ENCODE peak calls at places on chromosome 15, in five cellular contexts. V, J, B, X and Z are unnamed samples.

GRCh38 chr15:35078221-35078915 is 6.7 kb downstream of the NANOGP8 start:
- DNase-seq in V (peak; percentile 39), J (peak; percentile 75), B (peak; percentile 44), X (peak; percentile 36), Z (no peak)

GRCh38 chr15:22930782-22931484 is 49.2 kb downstream of the CYFIP1 start:
- DNase-seq in V (no peak), J (no peak), B (no peak), X (peak; percentile 18), Z (no peak)

GRCh38 chr15:40470423-40471104 is at the start of gene CHST14:
- DNase-seq in V (peak; percentile 20), J (peak; percentile 37), B (no peak), X (peak; percentile 23), Z (no peak)

GRCh38 chr15:85044251-85044853 is 62.7 kb downstream of the PDE8A start:
- DNase-seq in V (peak; percentile 57), J (peak; percentile 89), B (peak; percentile 28), X (peak; percentile 47), Z (peak; percentile 46)

GRCh38 chr15:22878103-22878502 is 39.6 kb downstream of the NIPA2 start:
- DNase-seq in V (no peak), J (no peak), B (no peak), X (no peak), Z (no peak)

GRCh38 chr15:35289029-35289617 is 204.0 kb upstream of the NANOGP8 start:
- DNase-seq in V (peak; percentile 13), J (peak; percentile 72), B (peak; percentile 55), X (peak; percentile 46), Z (no peak)

GRCh38 chr15:52466134-52466701 is 62.5 kb downstream of the MYO5A start:
- DNase-seq in V (no peak), J (no peak), B (no peak), X (no peak), Z (no peak)

GRCh38 chr15:37102315-37103021 is 2.1 kb upstream of the MEIS2 start:
- DNase-seq in V (no peak), J (peak; percentile 24), B (no peak), X (no peak), Z (no peak)

GRCh38 chr15:26873846-26874245 is 7.0 kb downstream of the GABRA5 start:
- DNase-seq in V (no peak), J (no peak), B (no peak), X (peak; percentile 65), Z (no peak)

GRCh38 chr15:57570994-57571393 is 20.7 kb upstream of the MYZAP start:
- DNase-seq in V (no peak), J (peak; percentile 51), B (peak; percentile 51), X (peak; percentile 49), Z (no peak)

GRCh38 chr15:82045179-82045891 is 483 bp downstream of the MEX3B start:
- DNase-seq in V (no peak), J (peak; percentile 55), B (no peak), X (peak; percentile 32), Z (peak; percentile 14)

GRCh38 chr15:72116680-72117447 is 1.1 kb downstream of the MYO9A start:
- DNase-seq in V (no peak), J (peak; percentile 34), B (no peak), X (peak; percentile 29), Z (peak; percentile 20)

GRCh38 chr15:78365931-78366330 is 25.8 kb downstream of the CRABP1 start:
- DNase-seq in V (no peak), J (no peak), B (no peak), X (peak; percentile 12), Z (no peak)

GRCh38 chr15:63668601-63669000 is 71.4 kb downstream of the FBXL22 start:
- DNase-seq in V (no peak), J (no peak), B (no peak), X (no peak), Z (no peak)

GRCh38 chr15:76325704-76326103 is 10.9 kb upstream of the ISL2 start:
- DNase-seq in V (no peak), J (no peak), B (no peak), X (no peak), Z (no peak)

GRCh38 chr15:20645956-20646355 is 104.4 kb upstream of the GOLGA6L6 start:
- DNase-seq in V (no peak), J (peak; percentile 21), B (no peak), X (no peak), Z (no peak)

GRCh38 chr15:89136818-89137772 is 48.8 kb downstream of the ABHD2 start:
- DNase-seq in V (no peak), J (no peak), B (no peak), X (no peak), Z (peak; percentile 79)

GRCh38 chr15:92385096-92385495 is 8.6 kb upstream of the ST8SIA2 start:
- DNase-seq in V (no peak), J (peak; percentile 26), B (no peak), X (peak; percentile 18), Z (no peak)

GRCh38 chr15:92883643-92884458 is 16.3 kb upstream of the CHD2 start:
- DNase-seq in V (no peak), J (peak; percentile 76), B (no peak), X (peak; percentile 58), Z (no peak)

GRCh38 chr15:94395626-94396025 is 164.3 kb downstream of the MCTP2 start:
- DNase-seq in V (no peak), J (no peak), B (no peak), X (peak; percentile 12), Z (no peak)

GRCh38 chr15:53171571-53171970 is 381.4 kb upstream of the ONECUT1 start:
- DNase-seq in V (no peak), J (no peak), B (no peak), X (no peak), Z (no peak)

GRCh38 chr15:33029247-33029646 is 165.3 kb downstream of the FMN1 start:
- DNase-seq in V (no peak), J (no peak), B (no peak), X (no peak), Z (no peak)

GRCh38 chr15:34583399-34584320 is at the start of gene GOLGA8B:
- DNase-seq in V (peak; percentile 55), J (peak; percentile 79), B (peak; percentile 38), X (peak; percentile 37), Z (peak; percentile 50)

GRCh38 chr15:60551781-60552161 is 72.8 kb upstream of the ICE2 start:
- DNase-seq in V (no peak), J (peak; percentile 16), B (peak; percentile 3), X (no peak), Z (no peak)

DNA sequence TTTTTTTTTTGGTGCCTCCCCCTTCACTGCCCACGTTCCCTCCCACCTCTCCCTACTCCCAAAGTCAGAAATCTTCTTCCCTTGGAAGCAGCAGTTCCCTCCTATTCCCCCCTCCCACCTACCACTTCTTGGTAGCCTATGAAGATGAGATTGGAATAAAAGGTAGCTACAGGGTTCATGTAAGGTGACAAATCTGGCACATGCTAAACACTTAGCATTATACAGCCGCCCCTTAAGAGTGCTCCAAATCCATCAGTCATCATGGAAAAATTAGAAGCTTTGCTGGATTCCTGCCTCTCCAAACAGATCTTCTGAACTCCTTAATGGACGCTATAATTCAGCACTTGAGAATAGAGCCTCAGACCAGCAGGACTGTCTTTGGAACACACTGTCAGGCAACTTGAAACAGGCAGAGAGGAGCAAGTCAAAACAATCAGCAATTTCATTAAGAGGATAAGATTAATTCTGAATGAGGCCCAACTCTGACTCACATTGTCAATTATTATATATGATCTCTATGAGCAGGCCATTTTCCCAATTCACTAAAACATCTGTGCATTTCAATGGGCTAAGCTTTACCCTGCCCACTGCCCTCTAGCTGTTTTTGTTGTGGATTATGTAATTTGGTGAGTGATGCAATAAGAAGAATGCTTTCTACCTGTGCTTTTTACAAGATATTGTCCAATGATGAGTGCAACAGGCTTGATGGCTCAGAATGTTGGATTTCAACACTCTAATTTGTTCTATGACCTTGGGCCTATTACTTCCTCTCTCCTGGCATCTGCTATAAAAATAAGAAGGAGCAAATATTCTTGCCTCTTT is 34.6 kb upstream of the SPRED1 start:
- DNase-seq in V (no peak), J (no peak), B (no peak), X (peak; percentile 67), Z (no peak)
- H3K4me1 ChIP-seq in V (peaks cover 2% of the 10 kb centered on the region), J (peaks cover 38% of the 10 kb centered on the region), B (no peaks in the 10 kb centered on the region), X (peaks cover 19% of the 10 kb centered on the region), Z (no peaks in the 10 kb centered on the region)

DNA sequence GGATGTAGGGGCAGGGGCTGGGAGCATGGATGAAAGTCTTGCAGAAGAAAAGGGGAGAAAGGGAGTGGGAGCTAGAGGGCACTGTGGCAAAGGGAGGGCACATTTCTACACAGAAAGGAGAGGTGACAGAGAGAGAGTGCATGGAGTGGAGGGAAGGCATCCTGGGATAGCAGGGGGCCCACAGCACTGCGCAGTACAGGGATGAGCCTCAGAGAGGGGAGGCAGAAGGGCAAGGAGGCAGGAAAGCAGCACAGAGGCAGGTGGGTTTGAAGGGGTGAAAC is 5.4 kb downstream of the STOML1 start:
- DNase-seq in V (no peak), J (no peak), B (no peak), X (no peak), Z (no peak)
- H3K4me1 ChIP-seq in V (peaks cover 7% of the 10 kb centered on the region), J (peaks cover 44% of the 10 kb centered on the region), B (peaks cover 67% of the 10 kb centered on the region), X (peaks cover 74% of the 10 kb centered on the region), Z (peaks cover 66% of the 10 kb centered on the region)

GRCh38 chr15:100880139-100880896 is 687 bp downstream of the ALDH1A3 start:
- DNase-seq in V (peak; percentile 30), J (no peak), B (no peak), X (peak; percentile 35), Z (no peak)

GRCh38 chr15:100878130-100878529 is 1.5 kb upstream of the ALDH1A3 start:
- DNase-seq in V (no peak), J (no peak), B (no peak), X (no peak), Z (no peak)

GRCh38 chr15:100879461-100880138 is at the start of gene ALDH1A3:
- DNase-seq in V (no peak), J (peak; percentile 65), B (peak; percentile 39), X (peak; percentile 43), Z (no peak)

GRCh38 chr15:100878601-100879000 is 1.0 kb upstream of the ALDH1A3 start:
- DNase-seq in V (peak; percentile 55), J (no peak), B (no peak), X (no peak), Z (no peak)

DNA sequence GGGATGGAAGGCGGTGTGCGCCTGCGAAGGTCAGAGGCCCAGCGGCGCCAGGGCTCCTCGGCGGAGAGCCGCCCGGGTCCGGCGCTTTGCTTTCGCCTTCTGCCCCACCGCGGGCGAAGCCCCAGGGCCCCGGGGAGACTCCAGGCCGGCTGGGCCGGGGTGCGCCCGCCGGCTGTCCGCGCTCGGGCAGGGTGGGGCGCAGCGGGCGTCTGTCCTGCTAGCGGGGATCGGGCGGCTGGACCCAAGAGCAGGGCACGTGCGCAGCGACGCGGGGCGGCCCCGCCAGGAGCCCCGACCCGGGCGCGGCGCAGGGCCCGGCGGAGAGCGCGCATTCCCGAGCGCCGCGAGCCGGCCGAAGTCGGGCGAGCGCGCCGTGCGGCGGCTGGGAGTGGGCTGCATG is 585 bp upstream of the ALDH1A3 start:
- DNase-seq in V (no peak), J (peak; percentile 19), B (no peak), X (no peak), Z (no peak)
- H3K4me1 ChIP-seq in V (peaks cover 8% of the 10 kb centered on the region), J (peaks cover 5% of the 10 kb centered on the region), B (peaks cover 57% of the 10 kb centered on the region), X (peaks cover 6% of the 10 kb centered on the region), Z (no peaks in the 10 kb centered on the region)

DNA sequence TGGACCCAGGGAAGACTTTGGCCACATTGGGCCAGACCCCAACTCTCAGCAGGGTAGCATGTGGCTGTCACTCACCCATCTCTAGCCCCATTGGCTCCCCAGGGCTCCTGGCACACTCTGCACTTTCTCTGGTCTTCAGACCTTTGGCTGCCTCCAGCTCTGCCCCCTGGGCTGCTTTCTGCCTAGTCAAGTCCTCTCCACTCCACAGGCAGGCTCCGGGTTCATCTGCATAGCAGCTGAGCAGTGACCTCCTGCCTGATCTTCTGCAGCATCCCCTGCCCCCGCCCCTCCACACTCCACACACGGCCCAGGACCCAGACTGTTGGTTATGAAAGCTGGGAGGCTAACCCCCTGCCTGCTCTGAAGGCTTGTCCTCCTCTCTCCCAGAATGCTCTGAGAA is 8.4 kb upstream of the C15orf39 start:
- DNase-seq in V (no peak), J (no peak), B (no peak), X (no peak), Z (no peak)
- H3K4me1 ChIP-seq in V (peaks cover 39% of the 10 kb centered on the region), J (no peaks in the 10 kb centered on the region), B (peaks cover 1% of the 10 kb centered on the region), X (peaks cover 7% of the 10 kb centered on the region), Z (no peaks in the 10 kb centered on the region)